ENCODE peak calls at places on chromosomes 12 and 14, in eight cellular contexts. H is heart left ventricle, D is psoas muscle, F is upper lobe of right lung, N is OCI-LY7, P is tibial artery, I is heart right ventricle, A is astrocyte. U is an unnamed sample. For H3K4me1 and H3K36me3, the result is how much of the 10 kb centered on the place peaks cover.

GRCh38 chr12:71840226-71840847 is 778 bp downstream of the TBC1D15 start:
- DNase-seq in H (no peak), I (no peak), D (no peak), P (no peak), F (no peak), N (no peak), A (peak), U (peak)

GRCh38 chr14:35399083-35399807 is 5.3 kb downstream of the NFKBIA start:
- DNase-seq in P (no peak), N (no peak), I (no peak), F (peak), H (no peak), D (no peak), A (no peak), U (peak)

GRCh38 chr12:106058256-106059182 is 80.2 kb downstream of the NUAK1 start:
- DNase-seq in I (no peak), F (no peak), D (no peak), N (no peak), P (no peak), A (peak), H (no peak), U (no peak)

GRCh38 chr12:3743803-3744202 is 9.1 kb downstream of the CRACR2A start:
- DNase-seq in N (no peak), H (no peak), A (no peak), P (no peak), D (no peak), I (no peak), F (no peak), U (no peak)

GRCh38 chr12:7844131-7844530 is 28.6 kb downstream of the SLC2A14 start:
- DNase-seq in I (no peak), P (no peak), D (no peak), A (no peak), H (no peak), N (no peak), F (no peak), U (no peak)

GRCh38 chr12:109489016-109489954 is 11.9 kb downstream of the UBE3B start:
- DNase-seq in I (no peak), D (no peak), N (no peak), A (no peak), P (no peak), F (no peak), H (no peak), U (no peak)

GRCh38 chr12:130765186-130765659 is 49.1 kb upstream of the RIMBP2 start:
- DNase-seq in I (no peak), F (no peak), A (peak), D (no peak), N (peak), P (no peak), H (no peak), U (no peak)

GRCh38 chr14:89543420-89543790 is 126.4 kb upstream of the FOXN3 start:
- DNase-seq in D (no peak), P (no peak), F (no peak), H (no peak), N (no peak), A (peak), I (no peak), U (no peak)

GRCh38 chr12:3087758-3088157 is 10.6 kb downstream of the TSPAN9 start:
- DNase-seq in I (no peak), P (no peak), F (no peak), N (no peak), A (no peak), H (no peak), D (no peak), U (no peak)

GRCh38 chr12:123055281-123055766 is 74.8 kb downstream of the ARL6IP4 start:
- DNase-seq in N (no peak), F (no peak), P (no peak), D (no peak), I (no peak), A (no peak), H (no peak), U (no peak)

GRCh38 chr14:100474176-100474575 is 113.0 kb downstream of the BEGAIN start:
- DNase-seq in P (no peak), H (no peak), N (no peak), F (no peak), A (no peak), D (no peak), I (no peak), U (no peak)

GRCh38 chr14:97655169-97655948 is 858.2 kb downstream of the VRK1 start:
- DNase-seq in P (no peak), I (no peak), A (no peak), D (no peak), H (no peak), F (no peak), N (no peak), U (no peak)

GRCh38 chr12:121804417-121805111 is 755 bp downstream of the SETD1B start:
- DNase-seq in I (no peak), D (peak), P (no peak), N (peak), H (peak), F (no peak), A (no peak), U (peak)

GRCh38 chr14:80933282-80933681 is 8.3 kb downstream of the CEP128 start:
- DNase-seq in H (no peak), N (no peak), P (no peak), D (no peak), A (no peak), F (no peak), I (no peak), U (no peak)

GRCh38 chr14:35818346-35819115 is 7.6 kb upstream of the BRMS1L start:
- DNase-seq in D (no peak), N (peak), I (no peak), F (no peak), P (no peak), H (no peak), A (peak), U (peak)

GRCh38 chr12:5000658-5001390 is 42.9 kb upstream of the KCNA5 start:
- DNase-seq in N (no peak), F (no peak), H (no peak), A (no peak), I (no peak), D (no peak), P (no peak), U (no peak)

GRCh38 chr14:74575507-74575906 is 36.5 kb downstream of the LTBP2 start:
- DNase-seq in N (no peak), A (no peak), D (no peak), I (no peak), H (no peak), F (no peak), P (no peak), U (no peak)

DNA sequence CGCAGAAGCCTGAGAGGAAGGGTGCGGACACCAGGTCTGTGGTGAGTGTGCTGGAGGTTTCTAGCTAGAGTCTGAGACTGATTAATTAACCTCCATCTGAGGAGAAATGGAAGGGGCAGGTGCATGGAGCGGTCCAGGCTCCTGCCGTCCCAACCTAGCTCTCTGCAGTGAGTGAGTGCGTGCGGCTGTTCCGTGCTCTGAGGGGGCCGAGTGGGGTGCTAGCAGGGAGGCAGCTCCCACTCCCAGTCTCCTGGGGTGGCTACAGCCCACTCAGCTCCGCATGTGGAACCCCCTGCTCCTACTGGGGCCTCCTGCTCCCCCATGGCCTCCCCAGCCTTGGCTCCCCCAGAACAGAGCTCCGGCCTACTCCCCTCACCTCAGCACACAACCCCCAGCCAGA is 2.9 kb downstream of the LRTM2 start:
- DNase-seq in D (no peak), P (no peak), H (no peak), F (no peak), N (no peak), I (no peak), A (no peak), U (no peak)
- H3K4me3 ChIP-seq in D (no peak), P (no peak), H (no peak), F (no peak), N (no peak), I (no peak), A (no peak), U (no peak)

GRCh38 chr14:95476747-95477146 is 39.7 kb downstream of the SYNE3 start:
- DNase-seq in A (no peak), H (no peak), D (no peak), I (no peak), N (no peak), P (no peak), F (no peak), U (no peak)

GRCh38 chr14:95478309-95478708 is 38.1 kb downstream of the SYNE3 start:
- DNase-seq in I (no peak), F (no peak), A (no peak), H (no peak), D (no peak), P (no peak), N (no peak), U (no peak)

GRCh38 chr14:95475540-95476240 is 40.8 kb downstream of the SYNE3 start:
- DNase-seq in F (no peak), I (no peak), N (no peak), A (no peak), D (no peak), H (no peak), P (no peak), U (no peak)

GRCh38 chr14:95478818-95479217 is 37.6 kb downstream of the SYNE3 start:
- DNase-seq in I (no peak), P (no peak), A (no peak), F (no peak), N (no peak), H (no peak), D (no peak), U (no peak)

GRCh38 chr14:95477411-95478089 is 38.9 kb downstream of the SYNE3 start:
- DNase-seq in P (no peak), F (no peak), N (no peak), A (no peak), D (no peak), I (no peak), H (no peak), U (no peak)
- H3K4me1 ChIP-seq in P (under half), F (under half), N (under half), A (under half), D (under half), I (under half), H (under half), U (under half)

GRCh38 chr12:118145113-118145797 is 9.3 kb downstream of the PEBP1 start:
- DNase-seq in H (no peak), N (no peak), A (no peak), D (no peak), F (no peak), P (no peak), I (no peak), U (no peak)
- H3K36me3 ChIP-seq in H (under half), N (half or more), A (under half), D (half or more), F (half or more), P (under half), I (half or more), U (under half)

DNA sequence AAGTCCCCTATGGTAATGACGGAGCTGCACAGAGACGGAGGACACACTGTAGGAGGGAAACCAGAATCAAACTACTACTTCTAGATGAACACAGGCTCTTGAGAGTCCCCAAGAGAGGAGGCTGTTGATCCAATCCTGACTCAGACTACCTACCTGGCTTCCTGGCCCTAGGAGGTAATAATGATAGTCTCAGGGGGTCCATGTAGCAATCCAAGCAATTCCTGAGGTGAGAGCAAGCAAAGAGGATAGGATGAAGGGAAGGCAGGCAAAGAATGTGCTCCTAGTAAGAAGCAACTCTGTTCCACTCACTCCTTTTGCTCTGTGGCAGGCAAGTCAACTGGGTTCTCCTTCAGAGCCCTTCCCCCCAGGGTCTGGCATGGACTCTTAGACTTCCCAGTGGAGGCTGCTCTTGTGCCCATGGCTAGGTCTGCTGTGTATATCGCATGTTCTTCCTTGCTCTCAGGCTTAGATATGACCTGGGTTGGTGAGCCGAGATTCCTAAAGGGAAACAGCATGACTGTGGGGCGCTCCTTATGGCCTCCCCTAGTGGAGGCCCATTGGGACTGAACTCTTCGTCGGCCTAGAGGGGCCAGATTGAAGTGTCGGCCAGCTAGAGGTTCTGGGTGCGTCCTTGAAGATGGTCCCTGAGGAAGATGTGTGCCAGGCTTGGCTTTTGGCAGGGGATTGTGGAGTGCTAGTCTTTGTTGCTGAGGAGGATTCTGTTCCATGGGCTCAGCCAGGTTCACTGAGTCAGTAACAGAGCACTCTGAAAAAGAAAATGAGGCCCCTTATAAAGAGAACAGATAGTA is 2.1 kb downstream of the TINF2 start:
- DNase-seq in P (no peak), I (no peak), N (no peak), A (no peak), D (no peak), H (no peak), F (peak), U (no peak)
- H3K4me3 ChIP-seq in P (peak), I (no peak), N (no peak), A (no peak), D (no peak), H (no peak), F (peak), U (peak)

GRCh38 chr14:95490127-95490526 is 26.3 kb downstream of the SYNE3 start:
- DNase-seq in H (no peak), N (no peak), P (no peak), A (no peak), F (no peak), D (no peak), I (no peak), U (no peak)
- H3K4me1 ChIP-seq in H (under half), N (half or more), P (under half), A (under half), F (under half), D (under half), I (under half), U (under half)

DNA sequence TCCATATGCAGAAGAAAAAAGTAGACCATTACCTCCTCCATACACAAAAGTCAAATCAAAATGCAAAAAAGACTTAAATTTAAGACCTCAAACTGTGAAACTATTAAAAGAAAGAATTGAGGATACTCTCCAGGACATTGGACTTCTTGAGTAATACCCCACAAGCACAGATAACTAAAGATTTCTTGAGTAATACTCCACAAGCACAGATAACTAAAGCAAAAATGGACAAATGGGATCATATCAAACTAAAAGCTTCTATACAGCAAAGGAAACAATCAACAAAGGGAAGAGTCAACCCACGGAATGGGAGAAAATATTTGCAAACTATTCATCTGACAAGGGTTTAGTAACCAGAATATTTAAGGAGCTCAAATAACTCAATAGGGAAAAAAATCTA is 427.9 kb downstream of the CCDC91 start:
- DNase-seq in F (no peak), N (no peak), I (no peak), H (no peak), D (no peak), P (no peak), A (no peak), U (no peak)
- H3K36me3 ChIP-seq in F (under half), N (under half), I (under half), H (under half), D (under half), P (under half), A (under half), U (under half)

DNA sequence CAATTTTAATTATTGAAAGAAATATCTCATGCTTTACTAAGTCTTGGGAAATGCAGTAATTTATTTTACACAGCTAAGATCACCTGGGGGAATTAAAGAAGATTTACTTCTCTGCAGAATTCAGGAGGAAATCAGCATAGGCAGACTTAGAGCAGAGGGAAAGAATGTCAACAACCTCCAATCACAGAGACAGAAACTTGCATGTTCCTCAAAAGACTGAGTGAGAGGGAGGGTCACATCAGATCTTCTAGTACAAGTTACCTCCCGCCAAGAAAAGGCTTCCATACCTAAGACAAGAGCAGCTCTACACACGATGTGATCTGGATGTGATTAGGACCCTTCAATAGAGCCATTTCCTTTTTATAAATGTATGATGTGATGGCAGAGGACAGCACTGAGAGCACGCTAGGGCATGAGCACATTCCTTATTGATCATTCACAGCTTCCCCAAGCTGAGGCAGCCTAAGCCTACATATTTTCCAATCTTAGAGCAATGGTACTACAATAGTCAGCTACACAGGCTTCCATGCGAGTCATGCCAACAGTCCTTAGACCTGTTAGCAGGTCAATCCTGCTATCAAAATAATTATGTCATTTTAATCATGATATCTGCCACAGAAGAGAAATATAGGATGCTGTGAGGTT is 403.3 kb downstream of the ETNK1 start:
- DNase-seq in P (no peak), H (no peak), A (no peak), N (no peak), I (no peak), F (no peak), D (no peak), U (no peak)
- H3K4me3 ChIP-seq in P (no peak), H (no peak), A (no peak), N (no peak), I (no peak), F (no peak), D (no peak), U (no peak)

U was measured in CD4-positive, CD25-positive, alpha-beta regulatory T cell.